ENCODE peak calls at places on chromosomes 16 and 17, in nine cellular contexts. B is breast epithelium; H is prostate gland; Z is kidney; U is left lung; F is brain microvascular endothelial cell; V is heart right ventricle; Q is gastrocnemius medialis; P is CD8-positive, alpha-beta T cell. C is an unnamed sample.
A peak's percentile ranks its signal among the peaks of the same experiment; 100 is the strongest.

GRCh38 chr17:48625502-48626201 is 506 bp downstream of the HOXB9 start:
- DNase-seq in P (no peak), U (peak; percentile 81), Q (no peak), B (no peak), Z (peak; percentile 90), H (peak; percentile 35), F (no peak), V (no peak), C (no peak)

GRCh38 chr16:1108299-1109252 is 12.5 kb upstream of the C1QTNF8 start:
- DNase-seq in F (no peak), Z (no peak), Q (no peak), P (no peak), H (peak; percentile 85), U (no peak), V (no peak), B (peak; percentile 89), C (no peak)

GRCh38 chr16:22924492-22924891 is 110.5 kb downstream of the HS3ST2 start:
- DNase-seq in H (no peak), U (no peak), Q (no peak), V (no peak), P (no peak), F (no peak), Z (no peak), B (no peak), C (no peak)

GRCh38 chr17:16933317-16934132 is 38.4 kb downstream of the TNFRSF13B start:
- DNase-seq in H (no peak), U (peak; percentile 20), Z (no peak), Q (no peak), B (peak; percentile 38), F (no peak), P (no peak), V (no peak), C (no peak)

GRCh38 chr17:72270530-72270929 is 149.7 kb downstream of the SOX9 start:
- DNase-seq in H (peak; percentile 64), U (no peak), B (peak; percentile 60), V (peak; percentile 11), Q (no peak), F (peak; percentile 26), P (no peak), Z (peak; percentile 74), C (no peak)

GRCh38 chr16:72876221-72876620 is 171.7 kb downstream of the ZFHX3 start:
- DNase-seq in H (no peak), F (peak; percentile 88), B (no peak), Z (no peak), P (no peak), Q (peak; percentile 38), V (peak; percentile 80), U (no peak), C (no peak)

GRCh38 chr17:63837480-63837879 is 5.0 kb downstream of the SMARCD2 start:
- DNase-seq in B (no peak), P (no peak), V (no peak), U (no peak), Z (peak; percentile 81), F (no peak), H (no peak), Q (no peak), C (no peak)

GRCh38 chr17:48613862-48614694 is 1.0 kb downstream of the HOXB8 start:
- DNase-seq in Q (no peak), V (no peak), U (no peak), P (no peak), Z (no peak), F (no peak), B (no peak), H (no peak), C (no peak)

GRCh38 chr17:6597727-6598126 is 41.4 kb upstream of the PITPNM3 start:
- DNase-seq in B (no peak), F (no peak), Z (no peak), Q (no peak), U (no peak), H (no peak), V (no peak), P (no peak), C (no peak)

GRCh38 chr17:58531661-58532554 is 17.5 kb upstream of the MTMR4 start:
- DNase-seq in H (peak; percentile 32), B (no peak), F (no peak), U (peak; percentile 94), P (peak; percentile 46), Q (no peak), Z (peak; percentile 83), V (peak; percentile 53), C (no peak)

GRCh38 chr16:53865492-53865863 is 161.5 kb downstream of the FTO start:
- DNase-seq in V (no peak), U (no peak), B (no peak), F (peak; percentile 34), H (no peak), P (no peak), Z (no peak), Q (no peak), C (no peak)

GRCh38 chr16:78606572-78606971 is 507.1 kb downstream of the WWOX start:
- DNase-seq in Z (no peak), Q (no peak), V (no peak), U (no peak), P (no peak), B (no peak), H (no peak), F (no peak), C (no peak)

GRCh38 chr17:80884811-80885210 is 106.8 kb upstream of the CHMP6 start:
- DNase-seq in Q (no peak), Z (peak; percentile 66), F (no peak), U (peak; percentile 57), B (no peak), V (no peak), P (no peak), H (no peak), C (no peak)

GRCh38 chr16:7321661-7322060 is 11.0 kb upstream of the RBFOX1 start:
- DNase-seq in Q (no peak), Z (no peak), B (no peak), F (no peak), U (no peak), V (no peak), P (no peak), H (no peak), C (no peak)

GRCh38 chr17:7223375-7223774 is 3.6 kb downstream of the ACADVL start:
- DNase-seq in V (no peak), H (no peak), Q (no peak), U (no peak), F (no peak), B (no peak), Z (no peak), P (no peak), C (no peak)

GRCh38 chr16:82627811-82628339 is 1.1 kb downstream of the CDH13 start:
- DNase-seq in V (peak; percentile 33), Q (peak; percentile 9), U (peak; percentile 73), P (no peak), H (peak; percentile 52), B (no peak), Z (peak; percentile 72), F (no peak), C (no peak)

GRCh38 chr16:82263456-82264159 is 93.6 kb upstream of the MPHOSPH6 start:
- DNase-seq in H (peak; percentile 69), Q (peak; percentile 29), P (peak; percentile 29), Z (no peak), U (no peak), F (peak; percentile 32), V (peak; percentile 58), B (peak; percentile 54), C (no peak)

GRCh38 chr16:77399546-77399945 is 35.3 kb downstream of the ADAMTS18 start:
- DNase-seq in B (no peak), V (no peak), Z (no peak), F (no peak), P (no peak), Q (no peak), H (no peak), U (no peak), C (no peak)

GRCh38 chr17:62648954-62649294 is 21.5 kb downstream of the MRC2 start:
- DNase-seq in B (no peak), P (no peak), Z (no peak), V (no peak), F (no peak), U (no peak), H (no peak), Q (no peak), C (no peak)

GRCh38 chr16:57209780-57210179 is 23.7 kb downstream of the RSPRY1 start:
- DNase-seq in H (no peak), Z (no peak), B (no peak), Q (no peak), F (no peak), U (no peak), P (no peak), V (no peak), C (no peak)

GRCh38 chr16:53726625-53727024 is 22.7 kb downstream of the FTO start:
- DNase-seq in Z (no peak), B (no peak), F (peak; percentile 7), V (no peak), H (no peak), Q (no peak), U (no peak), P (no peak), C (no peak)

GRCh38 chr17:4004517-4005295 is 40.5 kb upstream of the ATP2A3 start:
- DNase-seq in P (peak; percentile 48), U (peak; percentile 94), F (no peak), V (peak; percentile 41), B (no peak), Q (no peak), H (peak; percentile 76), Z (peak; percentile 78), C (no peak)

GRCh38 chr16:21603920-21604319 is 4.5 kb downstream of the METTL9 start:
- DNase-seq in U (no peak), H (no peak), Z (no peak), P (no peak), F (no peak), B (no peak), Q (no peak), V (no peak), C (no peak)
- TF ChIP-seq CTCF in U (no peak), H (no peak), Z (no peak), P (no peak), F (no peak), B (no peak), Q (no peak), V (no peak), C (no peak)

GRCh38 chr17:29369831-29370735 is 20.1 kb upstream of the TAOK1 start:
- DNase-seq in P (peak; percentile 31), F (peak; percentile 82), Z (no peak), V (peak; percentile 49), Q (peak; percentile 6), B (no peak), U (no peak), H (peak; percentile 57), C (no peak)
- H3K4me3 ChIP-seq in P (no peak overlapping the region), F (peak overlapping the region; percentile 35), Z (peak overlapping the region; percentile 58), V (peak overlapping the region; percentile 19), Q (no peak overlapping the region), B (peak overlapping the region; percentile 53), U (no peak overlapping the region), H (no peak overlapping the region), C (no peak overlapping the region)

GRCh38 chr17:74744714-74745547 is 3.5 kb upstream of the NHERF1 start:
- DNase-seq in Z (peak; percentile 88), U (peak; percentile 97), P (peak; percentile 77), B (peak; percentile 95), H (peak; percentile 86), Q (peak; percentile 59), V (peak; percentile 85), F (peak; percentile 66), C (peak; percentile 49)
- H3K27ac ChIP-seq in Z (peak overlapping the region; percentile 29), U (no peak overlapping the region), P (no peak overlapping the region), B (peak overlapping the region; percentile 76), H (peak overlapping the region; percentile 82), Q (peak overlapping the region; percentile 73), V (peak overlapping the region; percentile 74), F (no peak overlapping the region), C (peak overlapping the region; percentile 58)

DNA sequence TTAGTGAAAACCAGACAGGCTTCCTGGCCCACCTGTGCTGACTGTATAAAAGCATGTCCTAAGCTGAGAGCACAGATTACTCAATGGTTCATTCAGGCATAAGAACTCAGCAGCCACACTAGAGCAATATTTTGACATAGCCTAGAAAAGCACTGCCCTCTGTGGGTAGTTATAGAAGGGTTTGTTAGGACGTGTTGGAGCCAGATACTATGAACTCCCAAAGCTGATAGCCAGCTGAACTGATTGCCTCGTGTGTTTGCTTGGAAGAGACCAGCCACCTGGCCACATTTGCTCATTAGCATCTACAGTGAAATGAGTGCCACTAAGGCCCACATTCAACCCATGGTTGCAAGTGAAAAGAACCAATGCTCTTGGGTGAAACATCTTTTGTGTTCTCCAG is 30.8 kb upstream of the ABCA5 start:
- DNase-seq in F (no peak), B (no peak), Z (no peak), P (no peak), Q (no peak), H (no peak), V (no peak), U (no peak), C (no peak)
- TF ChIP-seq CTCF in F (no peak), B (no peak), Z (no peak), P (no peak), Q (peak; percentile 56), H (no peak), V (no peak), U (no peak), C (no peak)